ENCODE peak calls at places on chromosomes 12 and 14, in five cellular contexts. One of them, this sample, is unnamed.

GRCh38 chr12:117025481-117026151 is 73.6 kb downstream of the TESC start:
- DNase-seq in CD8-positive, alpha-beta memory T cell: peak; percentile 63
- DNase-seq in lung: peak; percentile 66
- DNase-seq in spleen: peak; percentile 88
- DNase-seq in mammary epithelial cell: peak; percentile 44
- DNase-seq in this sample: peak; percentile 53

GRCh38 chr12:4269279-4269991 is 4.1 kb upstream of the CCND2 start:
- DNase-seq in CD8-positive, alpha-beta memory T cell: peak; percentile 95
- DNase-seq in lung: peak; percentile 84
- DNase-seq in spleen: peak; percentile 98
- DNase-seq in mammary epithelial cell: peak; percentile 39
- DNase-seq in this sample: no peak

GRCh38 chr12:118436986-118437385 is 60.6 kb downstream of the SUDS3 start:
- DNase-seq in CD8-positive, alpha-beta memory T cell: no peak
- DNase-seq in lung: no peak
- DNase-seq in spleen: no peak
- DNase-seq in mammary epithelial cell: no peak
- DNase-seq in this sample: no peak

GRCh38 chr14:95452176-95452889 is 64.1 kb downstream of the SYNE3 start:
- DNase-seq in CD8-positive, alpha-beta memory T cell: no peak
- DNase-seq in lung: no peak
- DNase-seq in spleen: no peak
- DNase-seq in mammary epithelial cell: no peak
- DNase-seq in this sample: no peak

GRCh38 chr12:41304526-41304925 is 116.4 kb downstream of the PDZRN4 start:
- DNase-seq in CD8-positive, alpha-beta memory T cell: no peak
- DNase-seq in lung: no peak
- DNase-seq in spleen: no peak
- DNase-seq in mammary epithelial cell: no peak
- DNase-seq in this sample: peak; percentile 65

GRCh38 chr12:4720637-4720995 is 416 bp downstream of the GALNT8 start:
- DNase-seq in CD8-positive, alpha-beta memory T cell: no peak
- DNase-seq in lung: no peak
- DNase-seq in spleen: no peak
- DNase-seq in mammary epithelial cell: no peak
- DNase-seq in this sample: no peak

GRCh38 chr14:29085546-29085945 is 319.0 kb downstream of the FOXG1 start:
- DNase-seq in CD8-positive, alpha-beta memory T cell: no peak
- DNase-seq in lung: no peak
- DNase-seq in spleen: no peak
- DNase-seq in mammary epithelial cell: no peak
- DNase-seq in this sample: no peak

GRCh38 chr12:48556631-48557030 is 13.2 kb downstream of the LALBA start:
- DNase-seq in CD8-positive, alpha-beta memory T cell: no peak
- DNase-seq in lung: no peak
- DNase-seq in spleen: no peak
- DNase-seq in mammary epithelial cell: no peak
- DNase-seq in this sample: no peak

GRCh38 chr14:81192594-81192993 is 28.2 kb downstream of the GTF2A1 start:
- DNase-seq in CD8-positive, alpha-beta memory T cell: no peak
- DNase-seq in lung: no peak
- DNase-seq in spleen: no peak
- DNase-seq in mammary epithelial cell: no peak
- DNase-seq in this sample: no peak

GRCh38 chr12:124861492-124861891 is 2.2 kb downstream of the SCARB1 start:
- DNase-seq in CD8-positive, alpha-beta memory T cell: peak; percentile 28
- DNase-seq in lung: peak; percentile 35
- DNase-seq in spleen: no peak
- DNase-seq in mammary epithelial cell: peak; percentile 72
- DNase-seq in this sample: no peak

GRCh38 chr12:50103767-50104321 is at the start of gene GPD1:
- DNase-seq in CD8-positive, alpha-beta memory T cell: no peak
- DNase-seq in lung: peak; percentile 69
- DNase-seq in spleen: no peak
- DNase-seq in mammary epithelial cell: peak; percentile 62
- DNase-seq in this sample: no peak

GRCh38 chr14:34322940-34323418 is 139.1 kb downstream of the SPTSSA start:
- DNase-seq in CD8-positive, alpha-beta memory T cell: peak; percentile 71
- DNase-seq in lung: peak; percentile 64
- DNase-seq in spleen: peak; percentile 87
- DNase-seq in mammary epithelial cell: peak; percentile 32
- DNase-seq in this sample: peak; percentile 54

GRCh38 chr14:93040443-93040842 is 75.3 kb downstream of the ITPK1 start:
- DNase-seq in CD8-positive, alpha-beta memory T cell: no peak
- DNase-seq in lung: no peak
- DNase-seq in spleen: no peak
- DNase-seq in mammary epithelial cell: no peak
- DNase-seq in this sample: no peak

GRCh38 chr12:112869778-112870177 is 37.0 kb upstream of the OAS1 start:
- DNase-seq in CD8-positive, alpha-beta memory T cell: no peak
- DNase-seq in lung: no peak
- DNase-seq in spleen: no peak
- DNase-seq in mammary epithelial cell: no peak
- DNase-seq in this sample: no peak

GRCh38 chr14:51511265-51511664 is 140.4 kb upstream of the FRMD6 start:
- DNase-seq in CD8-positive, alpha-beta memory T cell: no peak
- DNase-seq in lung: no peak
- DNase-seq in spleen: no peak
- DNase-seq in mammary epithelial cell: no peak
- DNase-seq in this sample: no peak

GRCh38 chr12:18747960-18748359 is 10.0 kb downstream of the CAPZA3 start:
- DNase-seq in CD8-positive, alpha-beta memory T cell: no peak
- DNase-seq in lung: no peak
- DNase-seq in spleen: no peak
- DNase-seq in mammary epithelial cell: peak; percentile 65
- DNase-seq in this sample: no peak

GRCh38 chr12:65362231-65362630 is 83.7 kb downstream of the MSRB3 start:
- DNase-seq in CD8-positive, alpha-beta memory T cell: no peak
- DNase-seq in lung: no peak
- DNase-seq in spleen: no peak
- DNase-seq in mammary epithelial cell: peak; percentile 7
- DNase-seq in this sample: no peak

GRCh38 chr14:68085742-68086141 is 266.2 kb downstream of the RAD51B start:
- DNase-seq in CD8-positive, alpha-beta memory T cell: no peak
- DNase-seq in lung: no peak
- DNase-seq in spleen: no peak
- DNase-seq in mammary epithelial cell: no peak
- DNase-seq in this sample: no peak

GRCh38 chr12:49296034-49296835 is 1.3 kb downstream of the PRPH start:
- DNase-seq in CD8-positive, alpha-beta memory T cell: peak; percentile 70
- DNase-seq in lung: peak; percentile 46
- DNase-seq in spleen: peak; percentile 86
- DNase-seq in mammary epithelial cell: no peak
- DNase-seq in this sample: no peak

GRCh38 chr12:51980051-51980808 is 26.5 kb upstream of the TAMALIN start:
- DNase-seq in CD8-positive, alpha-beta memory T cell: peak; percentile 76
- DNase-seq in lung: peak; percentile 73
- DNase-seq in spleen: peak; percentile 92
- DNase-seq in mammary epithelial cell: peak; percentile 44
- DNase-seq in this sample: peak; percentile 48

GRCh38 chr12:122844366-122844971 is 9.2 kb downstream of the HIP1R start:
- DNase-seq in CD8-positive, alpha-beta memory T cell: no peak
- DNase-seq in lung: no peak
- DNase-seq in spleen: no peak
- DNase-seq in mammary epithelial cell: no peak
- DNase-seq in this sample: no peak

GRCh38 chr12:131370791-131371579 is 339.9 kb upstream of the SFSWAP start:
- DNase-seq in CD8-positive, alpha-beta memory T cell: peak; percentile 15
- DNase-seq in lung: no peak
- DNase-seq in spleen: no peak
- DNase-seq in mammary epithelial cell: no peak
- DNase-seq in this sample: peak; percentile 8
- H3K9me3 ChIP-seq in CD8-positive, alpha-beta memory T cell: no peaks in the 10 kb centered on the region
- H3K9me3 ChIP-seq in lung: no peaks in the 10 kb centered on the region
- H3K9me3 ChIP-seq in spleen: no peaks in the 10 kb centered on the region
- H3K9me3 ChIP-seq in mammary epithelial cell: peaks cover 27% of the 10 kb centered on the region
- H3K9me3 ChIP-seq in this sample: no peaks in the 10 kb centered on the region

GRCh38 chr14:98325761-98326160 is 946.2 kb downstream of the BCL11B start:
- DNase-seq in CD8-positive, alpha-beta memory T cell: no peak
- DNase-seq in lung: no peak
- DNase-seq in spleen: no peak
- DNase-seq in mammary epithelial cell: peak; percentile 9
- DNase-seq in this sample: no peak

GRCh38 chr14:98323850-98324249 is 948.1 kb downstream of the BCL11B start:
- DNase-seq in CD8-positive, alpha-beta memory T cell: no peak
- DNase-seq in lung: no peak
- DNase-seq in spleen: no peak
- DNase-seq in mammary epithelial cell: no peak
- DNase-seq in this sample: no peak

GRCh38 chr14:98321838-98322237 is 950.2 kb downstream of the BCL11B start:
- DNase-seq in CD8-positive, alpha-beta memory T cell: no peak
- DNase-seq in lung: no peak
- DNase-seq in spleen: no peak
- DNase-seq in mammary epithelial cell: no peak
- DNase-seq in this sample: no peak
- H3K9me3 ChIP-seq in CD8-positive, alpha-beta memory T cell: peaks cover 5% of the 10 kb centered on the region
- H3K9me3 ChIP-seq in lung: peaks cover 2% of the 10 kb centered on the region
- H3K9me3 ChIP-seq in spleen: peaks cover 35% of the 10 kb centered on the region
- H3K9me3 ChIP-seq in mammary epithelial cell: no peaks in the 10 kb centered on the region
- H3K9me3 ChIP-seq in this sample: peaks cover 2% of the 10 kb centered on the region

GRCh38 chr14:89652352-89652751 is 235.3 kb upstream of the FOXN3 start:
- DNase-seq in CD8-positive, alpha-beta memory T cell: no peak
- DNase-seq in lung: no peak
- DNase-seq in spleen: no peak
- DNase-seq in mammary epithelial cell: no peak
- DNase-seq in this sample: no peak
- H3K9me3 ChIP-seq in CD8-positive, alpha-beta memory T cell: no peaks in the 10 kb centered on the region
- H3K9me3 ChIP-seq in lung: no peaks in the 10 kb centered on the region
- H3K9me3 ChIP-seq in spleen: no peaks in the 10 kb centered on the region
- H3K9me3 ChIP-seq in mammary epithelial cell: no peaks in the 10 kb centered on the region
- H3K9me3 ChIP-seq in this sample: no peaks in the 10 kb centered on the region

GRCh38 chr14:104253223-104253822 is 114.9 kb downstream of the KIF26A start:
- DNase-seq in CD8-positive, alpha-beta memory T cell: no peak
- DNase-seq in lung: no peak
- DNase-seq in spleen: no peak
- DNase-seq in mammary epithelial cell: no peak
- DNase-seq in this sample: no peak
- H3K9me3 ChIP-seq in CD8-positive, alpha-beta memory T cell: no peaks in the 10 kb centered on the region
- H3K9me3 ChIP-seq in lung: no peaks in the 10 kb centered on the region
- H3K9me3 ChIP-seq in spleen: no peaks in the 10 kb centered on the region
- H3K9me3 ChIP-seq in mammary epithelial cell: peaks cover 15% of the 10 kb centered on the region
- H3K9me3 ChIP-seq in this sample: no peaks in the 10 kb centered on the region

GRCh38 chr12:31950492-31950891 is 8.7 kb upstream of the RESF1 start:
- DNase-seq in CD8-positive, alpha-beta memory T cell: no peak
- DNase-seq in lung: no peak
- DNase-seq in spleen: no peak
- DNase-seq in mammary epithelial cell: no peak
- DNase-seq in this sample: no peak
- H3K9me3 ChIP-seq in CD8-positive, alpha-beta memory T cell: no peaks in the 10 kb centered on the region
- H3K9me3 ChIP-seq in lung: peaks cover 3% of the 10 kb centered on the region
- H3K9me3 ChIP-seq in spleen: peaks cover 30% of the 10 kb centered on the region
- H3K9me3 ChIP-seq in mammary epithelial cell: peaks cover 5% of the 10 kb centered on the region
- H3K9me3 ChIP-seq in this sample: no peaks in the 10 kb centered on the region

DNA sequence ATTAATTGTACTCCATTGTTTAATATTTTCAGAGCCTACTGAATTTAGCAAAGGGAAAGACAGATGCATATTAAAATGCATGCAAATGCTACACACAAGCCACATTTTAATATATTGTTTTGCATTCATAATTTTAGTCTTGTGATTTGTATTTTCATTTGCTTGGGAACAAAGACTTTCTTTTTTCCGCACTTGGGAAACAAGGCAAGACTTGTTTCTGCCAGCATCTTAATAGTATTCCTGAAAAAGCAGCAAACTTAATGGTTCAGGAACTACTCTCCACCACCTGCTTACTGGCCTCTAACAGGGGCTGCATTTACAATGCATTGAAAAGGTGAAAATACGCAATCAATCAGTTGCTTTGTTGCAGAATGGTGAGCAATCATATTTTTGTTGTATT is 144.0 kb upstream of the BTG1 start:
- DNase-seq in CD8-positive, alpha-beta memory T cell: no peak
- DNase-seq in lung: no peak
- DNase-seq in spleen: no peak
- DNase-seq in mammary epithelial cell: no peak
- DNase-seq in this sample: no peak
- H3K9me3 ChIP-seq in CD8-positive, alpha-beta memory T cell: no peaks in the 10 kb centered on the region
- H3K9me3 ChIP-seq in lung: no peaks in the 10 kb centered on the region
- H3K9me3 ChIP-seq in spleen: no peaks in the 10 kb centered on the region
- H3K9me3 ChIP-seq in mammary epithelial cell: no peaks in the 10 kb centered on the region
- H3K9me3 ChIP-seq in this sample: no peaks in the 10 kb centered on the region

GRCh38 chr14:19895282-19895681 is 20.3 kb downstream of the OR4K2 start:
- DNase-seq in CD8-positive, alpha-beta memory T cell: no peak
- DNase-seq in lung: no peak
- DNase-seq in spleen: peak; percentile 73
- DNase-seq in mammary epithelial cell: no peak
- DNase-seq in this sample: no peak
- H3K9me3 ChIP-seq in CD8-positive, alpha-beta memory T cell: peaks cover 18% of the 10 kb centered on the region
- H3K9me3 ChIP-seq in lung: peaks cover 23% of the 10 kb centered on the region
- H3K9me3 ChIP-seq in spleen: peaks cover 72% of the 10 kb centered on the region
- H3K9me3 ChIP-seq in mammary epithelial cell: peaks cover 45% of the 10 kb centered on the region
- H3K9me3 ChIP-seq in this sample: no peaks in the 10 kb centered on the region

GRCh38 chr12:130568041-130568440 is 148.1 kb downstream of the RIMBP2 start:
- DNase-seq in CD8-positive, alpha-beta memory T cell: no peak
- DNase-seq in lung: no peak
- DNase-seq in spleen: no peak
- DNase-seq in mammary epithelial cell: no peak
- DNase-seq in this sample: peak; percentile 81
- H3K9me3 ChIP-seq in CD8-positive, alpha-beta memory T cell: no peaks in the 10 kb centered on the region
- H3K9me3 ChIP-seq in lung: peaks cover 5% of the 10 kb centered on the region
- H3K9me3 ChIP-seq in spleen: peaks cover 28% of the 10 kb centered on the region
- H3K9me3 ChIP-seq in mammary epithelial cell: peaks cover 30% of the 10 kb centered on the region
- H3K9me3 ChIP-seq in this sample: peaks cover 34% of the 10 kb centered on the region

GRCh38 chr14:105982664-105983063 is 456.3 kb downstream of the TMEM121 start:
- DNase-seq in CD8-positive, alpha-beta memory T cell: no peak
- DNase-seq in lung: no peak
- DNase-seq in spleen: no peak
- DNase-seq in mammary epithelial cell: no peak
- DNase-seq in this sample: no peak

GRCh38 chr14:105989746-105990302 is 463.4 kb downstream of the TMEM121 start:
- DNase-seq in CD8-positive, alpha-beta memory T cell: no peak
- DNase-seq in lung: no peak
- DNase-seq in spleen: no peak
- DNase-seq in mammary epithelial cell: no peak
- DNase-seq in this sample: no peak

GRCh38 chr14:105986896-105987284 is 460.5 kb downstream of the TMEM121 start:
- DNase-seq in CD8-positive, alpha-beta memory T cell: no peak
- DNase-seq in lung: no peak
- DNase-seq in spleen: no peak
- DNase-seq in mammary epithelial cell: no peak
- DNase-seq in this sample: no peak

DNA sequence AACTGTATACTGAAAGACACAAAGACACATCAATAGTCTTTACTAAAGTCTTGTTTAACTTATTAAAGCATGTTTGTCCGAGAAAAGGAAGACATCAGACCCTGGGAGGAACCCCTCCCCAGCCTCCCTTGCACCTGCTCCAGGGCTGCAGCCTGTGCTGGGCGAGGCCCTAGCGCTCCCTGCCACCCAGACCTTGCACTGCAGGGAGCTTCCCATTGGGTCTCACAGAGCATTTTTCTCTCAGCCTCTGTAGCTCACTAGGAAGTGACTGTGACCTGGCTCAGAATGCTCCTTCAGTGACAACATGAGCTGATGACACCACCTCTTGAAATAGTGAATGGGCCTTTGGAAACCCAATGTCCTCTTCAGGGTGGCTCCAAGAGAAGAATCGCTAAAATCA is 461.2 kb downstream of the TMEM121 start:
- DNase-seq in CD8-positive, alpha-beta memory T cell: no peak
- DNase-seq in lung: no peak
- DNase-seq in spleen: no peak
- DNase-seq in mammary epithelial cell: no peak
- DNase-seq in this sample: no peak
- H3K9me3 ChIP-seq in CD8-positive, alpha-beta memory T cell: no peaks in the 10 kb centered on the region
- H3K9me3 ChIP-seq in lung: no peaks in the 10 kb centered on the region
- H3K9me3 ChIP-seq in spleen: no peaks in the 10 kb centered on the region
- H3K9me3 ChIP-seq in mammary epithelial cell: peaks cover 2% of the 10 kb centered on the region
- H3K9me3 ChIP-seq in this sample: no peaks in the 10 kb centered on the region

This sample was measured in SJSA1.